ENCODE peak calls at places on chromosomes 3 and 15, in nine cellular contexts. F, D, X, V, J, B, N, U and Q are unnamed samples. For H3K27me3, the result is how much of the 10 kb centered on the place peaks cover.

GRCh38 chr3:294096-294495 is 97.5 kb downstream of the CHL1 start:
- DNase-seq in F (no peak), D (no peak), X (no peak), V (no peak), J (no peak), B (no peak), N (no peak), U (no peak), Q (no peak)

GRCh38 chr15:35737521-35737920 is 191.6 kb upstream of the DPH6 start:
- DNase-seq in F (no peak), D (no peak), X (no peak), V (no peak), J (no peak), B (no peak), N (peak), U (no peak), Q (no peak)

GRCh38 chr3:102532901-102533300 is 98.1 kb downstream of the ZPLD1 start:
- DNase-seq in F (no peak), D (no peak), X (no peak), V (no peak), J (peak), B (no peak), N (peak), U (peak), Q (no peak)

GRCh38 chr3:127137757-127138536 is 55.0 kb upstream of the PRR23E start:
- DNase-seq in F (no peak), D (no peak), X (no peak), V (peak), J (no peak), B (no peak), N (no peak), U (no peak), Q (no peak)

GRCh38 chr15:72197460-72198409 is at the start of gene GRAMD2A:
- DNase-seq in F (peak), D (no peak), X (no peak), V (no peak), J (peak), B (no peak), N (peak), U (no peak), Q (no peak)

GRCh38 chr15:98873441-98874218 is 134.0 kb downstream of the PGPEP1L start:
- DNase-seq in F (peak), D (no peak), X (no peak), V (no peak), J (peak), B (no peak), N (peak), U (peak), Q (no peak)

GRCh38 chr3:68057637-68058320 is 403.4 kb upstream of the SUCLG2 start:
- DNase-seq in F (no peak), D (no peak), X (no peak), V (no peak), J (no peak), B (no peak), N (no peak), U (no peak), Q (peak)

GRCh38 chr3:152969557-152970300 is 134.8 kb downstream of the P2RY1 start:
- DNase-seq in F (no peak), D (no peak), X (no peak), V (no peak), J (peak), B (no peak), N (peak), U (no peak), Q (no peak)

GRCh38 chr3:159852821-159853505 is 135.7 kb upstream of the IL12A start:
- DNase-seq in F (peak), D (peak), X (no peak), V (peak), J (peak), B (peak), N (peak), U (peak), Q (no peak)

GRCh38 chr15:94206463-94207167 is 24.7 kb upstream of the MCTP2 start:
- DNase-seq in F (no peak), D (no peak), X (no peak), V (no peak), J (no peak), B (no peak), N (peak), U (no peak), Q (no peak)

GRCh38 chr3:35640736-35641135 is 1.4 kb downstream of the ARPP21 start:
- DNase-seq in F (no peak), D (no peak), X (no peak), V (no peak), J (no peak), B (no peak), N (no peak), U (no peak), Q (no peak)
- H3K27ac ChIP-seq in F (no peak), D (no peak), X (no peak), V (no peak), J (no peak), B (peak), N (no peak), U (no peak), Q (no peak)

DNA sequence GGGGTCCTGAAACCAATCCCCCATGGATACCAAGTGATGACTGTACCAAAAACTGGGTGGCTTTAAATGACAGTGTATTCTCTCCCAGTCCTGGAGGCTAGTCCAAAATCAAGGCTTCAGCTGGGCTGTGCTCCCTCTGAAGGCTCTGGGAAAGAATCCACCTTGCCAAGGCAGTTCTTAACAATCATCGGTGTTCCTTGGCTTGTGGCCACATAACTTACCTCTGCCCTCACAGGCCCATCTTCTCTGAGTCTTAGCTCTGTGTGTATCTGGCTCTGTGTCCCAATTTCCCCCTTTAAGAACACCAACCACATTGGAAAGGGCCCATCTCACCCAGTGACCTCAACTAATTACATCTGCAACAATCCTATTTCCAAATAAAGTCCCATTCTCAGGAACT is 503.0 kb upstream of the PROK2 start:
- DNase-seq in F (no peak), D (no peak), X (no peak), V (no peak), J (no peak), B (no peak), N (no peak), U (no peak), Q (no peak)
- H3K27me3 ChIP-seq in F (under half), D (under half), X (half or more), V (under half), J (under half), B (under half), N (under half), U (under half), Q (under half)

GRCh38 chr3:138351916-138352555 is 3.7 kb downstream of the MRAS start:
- DNase-seq in F (no peak), D (no peak), X (no peak), V (no peak), J (no peak), B (no peak), N (no peak), U (no peak), Q (no peak)
- H3K27ac ChIP-seq in F (no peak), D (no peak), X (no peak), V (peak), J (no peak), B (no peak), N (no peak), U (no peak), Q (no peak)

GRCh38 chr3:134132961-134133360 is 103.2 kb upstream of the SLCO2A1 start:
- DNase-seq in F (no peak), D (no peak), X (no peak), V (no peak), J (peak), B (no peak), N (no peak), U (no peak), Q (no peak)
- H3K27me3 ChIP-seq in F (under half), D (under half), X (under half), V (under half), J (under half), B (under half), N (under half), U (under half), Q (under half)

DNA sequence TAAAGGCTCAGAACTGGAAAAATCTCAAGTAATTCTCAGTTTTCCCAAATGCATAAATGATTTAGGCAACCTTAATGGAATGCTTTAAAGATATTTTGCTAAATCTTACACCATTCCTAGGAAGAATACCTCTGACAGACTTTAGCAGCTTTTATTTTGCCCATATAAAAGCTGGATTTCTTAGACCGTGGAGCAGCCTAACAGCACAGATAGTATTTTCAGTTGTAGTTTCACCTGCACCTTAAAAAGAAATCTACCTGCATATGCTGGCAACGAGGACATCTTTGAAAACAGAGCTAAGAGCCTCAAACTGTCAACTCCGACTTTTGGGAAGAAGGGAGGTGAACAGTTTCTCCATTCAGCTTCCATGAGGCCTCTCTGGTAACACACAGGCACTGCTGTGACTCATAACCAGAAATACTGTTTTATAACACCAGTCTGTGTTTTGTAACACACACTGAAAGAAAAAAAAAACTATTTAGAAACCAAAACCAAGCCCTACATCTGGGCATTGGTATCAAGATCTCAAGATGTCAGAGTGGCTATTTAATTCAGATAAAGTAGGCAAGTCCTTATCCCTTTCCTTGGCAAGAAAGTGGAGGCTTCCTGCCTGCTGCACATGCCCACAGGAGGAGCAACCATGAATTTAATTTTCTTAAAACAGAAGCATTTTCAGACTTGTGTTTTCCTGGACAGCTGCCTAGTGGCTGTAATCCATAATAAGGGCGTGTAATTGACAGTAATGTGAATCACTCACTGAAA is 181.5 kb upstream of the ICE2 start:
- DNase-seq in F (no peak), D (no peak), X (no peak), V (no peak), J (peak), B (no peak), N (peak), U (peak), Q (no peak)
- H3K27ac ChIP-seq in F (no peak), D (no peak), X (no peak), V (peak), J (no peak), B (no peak), N (no peak), U (peak), Q (no peak)

DNA sequence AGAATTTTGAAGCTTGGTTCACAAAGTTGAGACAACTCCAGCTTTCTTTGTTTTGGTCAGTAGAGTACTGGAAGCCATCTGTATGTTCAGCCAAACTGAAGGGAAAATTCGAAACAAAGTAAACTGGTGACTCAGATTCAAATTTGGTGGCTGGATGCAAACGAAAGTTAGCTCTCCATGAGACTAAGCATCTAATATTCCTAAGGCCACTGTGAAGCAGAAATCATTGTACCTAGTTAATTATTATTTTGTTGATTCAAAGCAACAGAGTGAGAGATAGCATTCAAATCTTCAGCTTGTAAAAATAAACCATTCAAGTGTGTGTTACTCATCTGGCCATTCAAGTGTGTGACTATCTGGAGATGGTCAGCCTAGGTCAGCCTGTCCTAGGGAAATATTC is 42.1 kb downstream of the NR2F2 start:
- DNase-seq in F (no peak), D (no peak), X (no peak), V (no peak), J (no peak), B (no peak), N (no peak), U (no peak), Q (no peak)
- H3K27me3 ChIP-seq in F (half or more), D (under half), X (under half), V (under half), J (half or more), B (under half), N (under half), U (under half), Q (under half)

DNA sequence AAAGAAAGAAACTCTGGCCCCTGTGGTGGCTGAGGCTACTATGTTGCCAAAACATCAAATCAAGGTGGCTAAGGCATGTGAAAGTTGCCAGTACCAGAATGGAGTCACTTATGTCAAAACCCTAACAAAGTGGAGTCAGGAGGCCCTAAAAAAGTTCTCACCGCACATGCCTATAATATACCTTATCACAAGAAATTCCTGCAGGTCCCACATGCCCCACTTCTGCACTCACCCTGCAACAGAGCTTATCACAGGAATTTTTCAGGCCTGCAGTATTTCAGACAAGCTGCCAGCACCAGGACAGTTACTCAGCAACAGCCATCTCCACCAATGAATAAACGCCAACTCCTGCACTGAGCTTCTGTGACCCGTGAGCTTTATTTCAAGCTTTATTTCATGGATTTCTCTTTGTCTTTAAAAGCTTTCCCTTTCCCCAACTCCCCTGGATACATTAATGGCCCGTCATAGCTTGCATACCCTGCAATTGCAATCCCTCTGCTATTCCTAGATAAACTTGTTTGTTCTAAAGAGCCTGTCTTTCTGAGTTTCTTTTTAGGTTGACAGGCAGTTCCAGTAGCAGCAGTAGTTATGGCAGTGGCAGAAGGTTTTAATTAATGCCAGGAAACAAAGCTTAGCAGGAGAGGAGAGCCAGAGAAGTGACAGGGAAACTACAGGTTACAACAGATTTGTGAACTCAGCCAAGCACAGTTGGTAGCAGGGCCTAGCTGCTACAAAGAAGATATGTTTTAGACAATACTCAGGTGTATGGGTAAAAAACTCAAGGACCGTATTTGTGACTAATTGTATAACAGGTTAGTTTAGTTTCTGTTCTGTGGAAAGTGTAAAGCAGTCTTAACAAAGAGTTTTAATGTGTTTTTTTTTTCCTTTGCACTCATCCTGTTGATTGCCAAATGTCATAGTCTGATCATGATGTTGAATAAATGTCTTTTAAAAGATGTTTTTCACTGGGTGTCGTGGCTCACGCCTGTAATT is 15.9 kb upstream of the TMEM42 start:
- DNase-seq in F (no peak), D (no peak), X (no peak), V (no peak), J (peak), B (no peak), N (peak), U (no peak), Q (no peak)
- H3K27ac ChIP-seq in F (no peak), D (no peak), X (no peak), V (no peak), J (peak), B (no peak), N (no peak), U (no peak), Q (no peak)

GRCh38 chr3:70543493-70543892 is 231.1 kb upstream of the MDFIC2 start:
- DNase-seq in F (peak), D (no peak), X (no peak), V (no peak), J (peak), B (no peak), N (no peak), U (no peak), Q (no peak)
- H3K27me3 ChIP-seq in F (under half), D (under half), X (under half), V (under half), J (under half), B (under half), N (under half), U (under half), Q (under half)

GRCh38 chr15:96047255-96047931 is 283.1 kb upstream of the NR2F2 start:
- DNase-seq in F (no peak), D (no peak), X (no peak), V (no peak), J (peak), B (no peak), N (peak), U (no peak), Q (no peak)
- H3K27ac ChIP-seq in F (no peak), D (no peak), X (no peak), V (peak), J (peak), B (no peak), N (peak), U (no peak), Q (no peak)